ENCODE peak calls at places on chromosomes 6 and 20, in five cellular contexts. R is activated naive CD4-positive, alpha-beta T cell; G is kidney epithelial cell; J is cortex of kidney; N is amygdala. V is an unnamed sample.

GRCh38 chr6:127186889-127187288 is 68.4 kb downstream of the RSPO3 start:
- DNase-seq in N (no peak), R (peak), G (no peak), J (no peak), V (peak)

GRCh38 chr6:46281110-46281509 is 110.3 kb upstream of the ENPP5 start:
- DNase-seq in N (no peak), R (no peak), G (no peak), J (no peak), V (no peak)

GRCh38 chr6:148192310-148192709 is 150.3 kb upstream of the SASH1 start:
- DNase-seq in N (no peak), J (no peak), R (no peak), G (peak), V (no peak)

GRCh38 chr6:138689849-138690248 is 83.7 kb upstream of the CCDC28A start:
- DNase-seq in N (no peak), G (no peak), R (no peak), J (no peak), V (no peak)

GRCh38 chr6:147648936-147649335 is 140.4 kb downstream of the SAMD5 start:
- DNase-seq in R (no peak), J (no peak), G (no peak), N (no peak), V (no peak)

GRCh38 chr6:144657691-144658090 is 372.6 kb downstream of the UTRN start:
- DNase-seq in N (no peak), R (no peak), J (no peak), G (no peak), V (no peak)

GRCh38 chr6:137271245-137272183 is 52.3 kb upstream of the IFNGR1 start:
- DNase-seq in G (no peak), J (no peak), N (no peak), R (no peak), V (no peak)

GRCh38 chr6:106973841-106974336 is 640 bp downstream of the CD24 start:
- DNase-seq in R (no peak), G (no peak), J (no peak), N (no peak), V (peak)

GRCh38 chr6:34523441-34524206 is 32.5 kb downstream of the SPDEF start:
- DNase-seq in G (no peak), R (no peak), N (no peak), J (no peak), V (no peak)

GRCh38 chr6:35292494-35292893 is 5.1 kb upstream of the DEF6 start:
- DNase-seq in N (no peak), R (no peak), J (no peak), G (no peak), V (no peak)

GRCh38 chr20:58708246-58708931 is 15.8 kb downstream of the NPEPL1 start:
- DNase-seq in G (no peak), J (no peak), R (no peak), N (no peak), V (peak)

GRCh38 chr20:60050193-60050960 is 92.2 kb downstream of the CDH26 start:
- DNase-seq in J (no peak), R (no peak), N (no peak), G (no peak), V (no peak)

GRCh38 chr6:163814494-163815364 is 400.2 kb downstream of the QKI start:
- DNase-seq in J (no peak), R (no peak), G (no peak), N (no peak), V (no peak)

V was measured in neural crest cell.